ENCODE peak calls at places on chromosomes 2 and 18, in seven cellular contexts. One of them, this sample, is unnamed.

GRCh38 chr2:145919507-145919906 is 1399.6 kb upstream of the ZEB2 start:
- DNase-seq in breast epithelium: no peak
- DNase-seq in A549: no peak
- DNase-seq in body of pancreas: no peak
- DNase-seq in psoas muscle: no peak
- DNase-seq in A673: peak; percentile 31
- DNase-seq in heart left ventricle: no peak
- DNase-seq in this sample: no peak

GRCh38 chr18:63284861-63285260 is 34.7 kb downstream of the BCL2 start:
- DNase-seq in A673: no peak
- DNase-seq in body of pancreas: no peak
- DNase-seq in heart left ventricle: no peak
- DNase-seq in A549: no peak
- DNase-seq in psoas muscle: no peak
- DNase-seq in breast epithelium: no peak
- DNase-seq in this sample: no peak

GRCh38 chr2:120597595-120598193 is 138.0 kb upstream of the GLI2 start:
- DNase-seq in heart left ventricle: no peak
- DNase-seq in A549: no peak
- DNase-seq in psoas muscle: peak; percentile 3
- DNase-seq in body of pancreas: no peak
- DNase-seq in A673: no peak
- DNase-seq in breast epithelium: no peak
- DNase-seq in this sample: peak; percentile 39

GRCh38 chr2:214069254-214069653 is 341.6 kb upstream of the VWC2L start:
- DNase-seq in A549: peak; percentile 83
- DNase-seq in body of pancreas: no peak
- DNase-seq in A673: peak; percentile 67
- DNase-seq in psoas muscle: no peak
- DNase-seq in heart left ventricle: no peak
- DNase-seq in breast epithelium: no peak
- DNase-seq in this sample: no peak

GRCh38 chr18:45167109-45167551 is 448.1 kb upstream of the SLC14A2 start:
- DNase-seq in A549: no peak
- DNase-seq in psoas muscle: no peak
- DNase-seq in A673: no peak
- DNase-seq in body of pancreas: no peak
- DNase-seq in breast epithelium: no peak
- DNase-seq in heart left ventricle: no peak
- DNase-seq in this sample: no peak

GRCh38 chr2:29628078-29628765 is 293.2 kb downstream of the ALK start:
- DNase-seq in psoas muscle: no peak
- DNase-seq in heart left ventricle: no peak
- DNase-seq in A549: no peak
- DNase-seq in breast epithelium: no peak
- DNase-seq in A673: peak; percentile 33
- DNase-seq in body of pancreas: no peak
- DNase-seq in this sample: no peak

GRCh38 chr2:230951396-230951795 is 26.4 kb upstream of the GPR55 start:
- DNase-seq in psoas muscle: no peak
- DNase-seq in A673: no peak
- DNase-seq in A549: no peak
- DNase-seq in heart left ventricle: no peak
- DNase-seq in body of pancreas: no peak
- DNase-seq in breast epithelium: no peak
- DNase-seq in this sample: no peak

GRCh38 chr2:172552547-172553291 is 3.2 kb upstream of the PDK1 start:
- DNase-seq in body of pancreas: no peak
- DNase-seq in A673: no peak
- DNase-seq in breast epithelium: no peak
- DNase-seq in heart left ventricle: no peak
- DNase-seq in psoas muscle: no peak
- DNase-seq in A549: peak; percentile 19
- DNase-seq in this sample: no peak

GRCh38 chr2:27204566-27204965 is 7.3 kb upstream of the ATRAID start:
- DNase-seq in breast epithelium: no peak
- DNase-seq in A673: no peak
- DNase-seq in body of pancreas: no peak
- DNase-seq in psoas muscle: no peak
- DNase-seq in A549: no peak
- DNase-seq in heart left ventricle: no peak
- DNase-seq in this sample: no peak

GRCh38 chr18:7084766-7085080 is 32.9 kb downstream of the LAMA1 start:
- DNase-seq in psoas muscle: no peak
- DNase-seq in breast epithelium: no peak
- DNase-seq in body of pancreas: no peak
- DNase-seq in A549: no peak
- DNase-seq in A673: no peak
- DNase-seq in heart left ventricle: no peak
- DNase-seq in this sample: no peak

GRCh38 chr18:26104037-26104436 is 13.6 kb upstream of the SS18 start:
- DNase-seq in heart left ventricle: no peak
- DNase-seq in body of pancreas: no peak
- DNase-seq in breast epithelium: no peak
- DNase-seq in psoas muscle: no peak
- DNase-seq in A673: no peak
- DNase-seq in A549: no peak
- DNase-seq in this sample: no peak

GRCh38 chr2:36562245-36562644 is 35.7 kb downstream of the FEZ2 start:
- DNase-seq in psoas muscle: no peak
- DNase-seq in A673: peak; percentile 49
- DNase-seq in breast epithelium: no peak
- DNase-seq in body of pancreas: no peak
- DNase-seq in heart left ventricle: no peak
- DNase-seq in A549: peak; percentile 49
- DNase-seq in this sample: no peak

GRCh38 chr2:226643030-226643429 is 156.6 kb downstream of the IRS1 start:
- DNase-seq in A549: no peak
- DNase-seq in body of pancreas: no peak
- DNase-seq in psoas muscle: no peak
- DNase-seq in A673: no peak
- DNase-seq in breast epithelium: no peak
- DNase-seq in heart left ventricle: no peak
- DNase-seq in this sample: no peak

GRCh38 chr2:263022-263738 is 652 bp downstream of the SH3YL1 start:
- DNase-seq in heart left ventricle: no peak
- DNase-seq in A549: no peak
- DNase-seq in A673: no peak
- DNase-seq in body of pancreas: peak; percentile 56
- DNase-seq in breast epithelium: no peak
- DNase-seq in psoas muscle: no peak
- DNase-seq in this sample: no peak
- H3K4me3 ChIP-seq in heart left ventricle: peak overlapping the region; percentile 83
- H3K4me3 ChIP-seq in A549: peak overlapping the region; percentile 73
- H3K4me3 ChIP-seq in A673: peak overlapping the region; percentile 78
- H3K4me3 ChIP-seq in body of pancreas: peak overlapping the region; percentile 45
- H3K4me3 ChIP-seq in breast epithelium: peak overlapping the region; percentile 92
- H3K4me3 ChIP-seq in psoas muscle: peak overlapping the region; percentile 91
- H3K4me3 ChIP-seq in this sample: peak overlapping the region; percentile 84

GRCh38 chr2:130302164-130302886 is 40.4 kb upstream of the IMP4 start:
- DNase-seq in heart left ventricle: no peak
- DNase-seq in breast epithelium: no peak
- DNase-seq in A673: no peak
- DNase-seq in A549: no peak
- DNase-seq in body of pancreas: no peak
- DNase-seq in psoas muscle: no peak
- DNase-seq in this sample: no peak
- H3K9me3 ChIP-seq in heart left ventricle: no peaks in the 10 kb centered on the region
- H3K9me3 ChIP-seq in breast epithelium: no peaks in the 10 kb centered on the region
- H3K9me3 ChIP-seq in A673: no peaks in the 10 kb centered on the region
- H3K9me3 ChIP-seq in A549: no peaks in the 10 kb centered on the region
- H3K9me3 ChIP-seq in body of pancreas: no peaks in the 10 kb centered on the region
- H3K9me3 ChIP-seq in psoas muscle: no peaks in the 10 kb centered on the region
- H3K9me3 ChIP-seq in this sample: no peaks in the 10 kb centered on the region

DNA sequence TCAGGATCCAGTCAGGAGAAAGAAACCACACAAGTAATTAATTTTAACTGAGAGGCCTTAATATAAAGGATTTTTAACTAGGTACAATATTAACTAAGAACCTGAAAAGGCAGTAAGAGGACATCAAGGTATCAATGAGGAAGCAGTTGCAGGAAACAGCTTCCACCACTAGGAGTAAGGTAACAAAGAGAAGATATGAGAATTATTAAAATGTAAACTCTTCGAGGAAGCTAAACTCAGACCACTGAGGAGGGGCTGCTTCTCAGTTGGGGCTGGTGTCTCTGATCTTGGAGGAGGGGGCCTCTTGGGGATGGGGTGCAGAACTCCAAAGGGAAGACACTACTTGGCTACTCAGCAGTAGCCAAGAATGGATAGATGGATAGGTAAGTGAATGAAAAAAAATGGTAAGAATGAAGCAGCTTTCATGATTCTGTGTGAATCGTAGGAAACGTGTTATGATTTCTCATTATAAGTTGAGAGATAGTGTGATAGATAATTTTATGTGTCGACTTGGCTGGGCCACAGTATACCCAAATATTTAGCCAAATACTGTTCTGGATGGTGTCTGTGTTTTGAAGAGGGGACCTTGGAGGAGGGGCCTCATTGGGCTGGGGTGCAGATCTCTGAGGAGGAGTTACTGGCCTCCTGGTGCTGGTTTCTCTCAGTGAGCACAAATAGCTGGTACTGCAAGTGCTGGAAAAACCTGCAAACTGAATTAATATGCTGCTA is 547.7 kb upstream of the LRRTM1 start:
- DNase-seq in psoas muscle: no peak
- DNase-seq in breast epithelium: no peak
- DNase-seq in heart left ventricle: no peak
- DNase-seq in body of pancreas: no peak
- DNase-seq in A673: no peak
- DNase-seq in A549: no peak
- DNase-seq in this sample: no peak
- TF ChIP-seq CTCF in psoas muscle: no peak
- TF ChIP-seq CTCF in breast epithelium: no peak
- TF ChIP-seq CTCF in heart left ventricle: no peak
- TF ChIP-seq CTCF in body of pancreas: no peak
- TF ChIP-seq CTCF in A673: no peak
- TF ChIP-seq CTCF in A549: no peak
- TF ChIP-seq CTCF in this sample: no peak

DNA sequence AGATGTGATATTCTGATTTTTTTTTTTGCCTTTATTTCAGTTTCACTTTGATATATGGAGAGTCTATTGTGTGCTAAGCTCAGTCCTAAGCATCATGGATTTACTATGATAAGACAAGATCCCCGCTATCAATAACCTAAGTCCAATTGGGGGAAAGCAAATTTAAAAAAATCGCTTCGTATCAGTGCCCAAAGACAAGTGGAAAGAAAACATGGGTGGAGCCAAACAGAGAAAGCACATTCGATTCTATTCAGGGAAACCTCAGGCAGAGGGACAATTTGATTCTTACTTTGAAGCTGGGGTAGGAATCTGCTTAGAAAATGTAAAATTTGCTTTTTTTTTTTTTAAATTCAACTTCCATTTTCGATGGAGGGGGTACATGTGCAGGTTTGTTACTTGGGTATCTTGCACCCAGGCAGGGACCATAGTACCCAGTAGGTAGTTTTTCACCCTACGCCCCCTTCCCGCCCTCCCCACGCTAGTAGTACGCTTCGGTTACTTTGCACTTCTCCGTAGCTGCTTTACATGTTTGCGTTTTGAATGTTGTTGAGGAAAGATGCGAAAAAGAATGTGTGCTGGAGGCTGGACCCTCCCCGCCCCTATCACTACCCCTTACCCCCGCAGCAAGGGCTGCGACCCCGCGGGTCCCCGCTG is 12.4 kb downstream of the KIF5C start:
- DNase-seq in A673: no peak
- DNase-seq in body of pancreas: no peak
- DNase-seq in heart left ventricle: no peak
- DNase-seq in A549: no peak
- DNase-seq in breast epithelium: no peak
- DNase-seq in psoas muscle: no peak
- DNase-seq in this sample: no peak
- H3K4me3 ChIP-seq in A673: peak overlapping the region; percentile 45
- H3K4me3 ChIP-seq in body of pancreas: no peak overlapping the region
- H3K4me3 ChIP-seq in heart left ventricle: peak overlapping the region; percentile 56
- H3K4me3 ChIP-seq in A549: peak overlapping the region; percentile 40
- H3K4me3 ChIP-seq in breast epithelium: peak overlapping the region; percentile 43
- H3K4me3 ChIP-seq in psoas muscle: peak overlapping the region; percentile 57
- H3K4me3 ChIP-seq in this sample: peak overlapping the region; percentile 46

GRCh38 chr2:178998539-178998938 is 51.4 kb downstream of the CCDC141 start:
- DNase-seq in A673: no peak
- DNase-seq in A549: no peak
- DNase-seq in heart left ventricle: no peak
- DNase-seq in body of pancreas: no peak
- DNase-seq in breast epithelium: no peak
- DNase-seq in psoas muscle: no peak
- DNase-seq in this sample: no peak

GRCh38 chr2:178999476-178999875 is 50.5 kb downstream of the CCDC141 start:
- DNase-seq in breast epithelium: no peak
- DNase-seq in psoas muscle: no peak
- DNase-seq in body of pancreas: no peak
- DNase-seq in A549: no peak
- DNase-seq in heart left ventricle: no peak
- DNase-seq in A673: no peak
- DNase-seq in this sample: no peak

GRCh38 chr2:178997067-178997466 is 52.9 kb downstream of the CCDC141 start:
- DNase-seq in A673: no peak
- DNase-seq in heart left ventricle: no peak
- DNase-seq in breast epithelium: no peak
- DNase-seq in psoas muscle: no peak
- DNase-seq in A549: no peak
- DNase-seq in body of pancreas: no peak
- DNase-seq in this sample: no peak

GRCh38 chr2:178994264-178994663 is 55.7 kb downstream of the CCDC141 start:
- DNase-seq in heart left ventricle: no peak
- DNase-seq in A673: no peak
- DNase-seq in breast epithelium: no peak
- DNase-seq in A549: no peak
- DNase-seq in psoas muscle: no peak
- DNase-seq in body of pancreas: no peak
- DNase-seq in this sample: no peak

GRCh38 chr2:178997477-178997876 is 52.5 kb downstream of the CCDC141 start:
- DNase-seq in A549: no peak
- DNase-seq in body of pancreas: no peak
- DNase-seq in A673: no peak
- DNase-seq in psoas muscle: no peak
- DNase-seq in heart left ventricle: no peak
- DNase-seq in breast epithelium: no peak
- DNase-seq in this sample: no peak
- H3K9me3 ChIP-seq in A549: no peaks in the 10 kb centered on the region
- H3K9me3 ChIP-seq in body of pancreas: no peaks in the 10 kb centered on the region
- H3K9me3 ChIP-seq in A673: no peaks in the 10 kb centered on the region
- H3K9me3 ChIP-seq in psoas muscle: no peaks in the 10 kb centered on the region
- H3K9me3 ChIP-seq in heart left ventricle: no peaks in the 10 kb centered on the region
- H3K9me3 ChIP-seq in breast epithelium: no peaks in the 10 kb centered on the region
- H3K9me3 ChIP-seq in this sample: no peaks in the 10 kb centered on the region

This sample was measured in lower lobe of right lung.